ENCODE peak calls at places on chromosomes 6 and 20, in nine cellular contexts. G is erythroblast, W is ovary, Z is heart left ventricle, L is uterus, K is endothelial cell of umbilical vein, N is lower leg skin, V is gastrocnemius medialis, H is HCT116. B is an unnamed sample.

GRCh38 chr6:46440133-46440532 is 51.1 kb downstream of the RCAN2 start:
- DNase-seq in G (no peak), W (no peak), Z (no peak), L (no peak), K (no peak), N (no peak), V (no peak), H (no peak), B (no peak)

GRCh38 chr6:44116643-44117382 is 10.4 kb downstream of the MRPL14 start:
- DNase-seq in G (no peak), W (no peak), Z (no peak), L (no peak), K (peak), N (no peak), V (no peak), H (no peak), B (peak)

GRCh38 chr6:69865126-69865525 is 1.2 kb upstream of the COL19A1 start:
- DNase-seq in G (no peak), W (no peak), Z (no peak), L (no peak), K (peak), N (no peak), V (no peak), H (no peak), B (no peak)

GRCh38 chr6:131136021-131136847 is 967 bp downstream of the AKAP7 start:
- DNase-seq in G (peak), W (peak), Z (no peak), L (peak), K (peak), N (no peak), V (peak), H (no peak), B (no peak)

GRCh38 chr6:45495404-45496084 is 117.8 kb upstream of the SUPT3H start:
- DNase-seq in G (no peak), W (no peak), Z (no peak), L (no peak), K (no peak), N (no peak), V (no peak), H (no peak), B (no peak)

GRCh38 chr6:168138436-168138835 is 59.4 kb upstream of the FRMD1 start:
- DNase-seq in G (no peak), W (no peak), Z (no peak), L (no peak), K (no peak), N (peak), V (no peak), H (no peak), B (no peak)

GRCh38 chr20:47499053-47499452 is 2.6 kb upstream of the NCOA3 start:
- DNase-seq in G (no peak), W (no peak), Z (no peak), L (no peak), K (no peak), N (no peak), V (no peak), H (no peak), B (no peak)

GRCh38 chr20:55095745-55096450 is 620.5 kb downstream of the DOK5 start:
- DNase-seq in G (peak), W (no peak), Z (no peak), L (no peak), K (no peak), N (no peak), V (no peak), H (no peak), B (no peak)

GRCh38 chr20:2104236-2104635 is 2.6 kb downstream of the STK35 start:
- DNase-seq in G (peak), W (no peak), Z (no peak), L (no peak), K (no peak), N (no peak), V (no peak), H (no peak), B (no peak)

GRCh38 chr6:155448823-155449789 is 6.5 kb downstream of the NOX3 start:
- DNase-seq in G (no peak), W (no peak), Z (no peak), L (no peak), K (peak), N (no peak), V (no peak), H (no peak), B (no peak)

GRCh38 chr20:48682529-48683385 is 145.0 kb downstream of the PREX1 start:
- DNase-seq in G (peak), W (peak), Z (peak), L (peak), K (peak), N (peak), V (peak), H (no peak), B (peak)

GRCh38 chr6:169070506-169071176 is 183.0 kb downstream of the THBS2 start:
- DNase-seq in G (no peak), W (peak), Z (peak), L (peak), K (no peak), N (peak), V (peak), H (peak), B (peak)

GRCh38 chr6:43709654-43710303 is 22.2 kb upstream of the MRPS18A start:
- DNase-seq in G (no peak), W (no peak), Z (no peak), L (no peak), K (no peak), N (no peak), V (no peak), H (no peak), B (no peak)

GRCh38 chr6:2738373-2738979 is 12.2 kb downstream of the MYLK4 start:
- DNase-seq in G (peak), W (no peak), Z (no peak), L (no peak), K (peak), N (no peak), V (no peak), H (peak), B (peak)

GRCh38 chr6:44304282-44305199 is 8.6 kb downstream of the AARS2 start:
- DNase-seq in G (peak), W (no peak), Z (no peak), L (no peak), K (peak), N (no peak), V (no peak), H (peak), B (no peak)

GRCh38 chr6:89830385-89830809 is 717 bp downstream of the CASP8AP2 start:
- DNase-seq in G (peak), W (no peak), Z (no peak), L (no peak), K (no peak), N (no peak), V (no peak), H (no peak), B (no peak)

GRCh38 chr20:37670426-37670825 is 23.4 kb upstream of the CTNNBL1 start:
- DNase-seq in G (no peak), W (no peak), Z (peak), L (peak), K (no peak), N (no peak), V (peak), H (no peak), B (no peak)

DNA sequence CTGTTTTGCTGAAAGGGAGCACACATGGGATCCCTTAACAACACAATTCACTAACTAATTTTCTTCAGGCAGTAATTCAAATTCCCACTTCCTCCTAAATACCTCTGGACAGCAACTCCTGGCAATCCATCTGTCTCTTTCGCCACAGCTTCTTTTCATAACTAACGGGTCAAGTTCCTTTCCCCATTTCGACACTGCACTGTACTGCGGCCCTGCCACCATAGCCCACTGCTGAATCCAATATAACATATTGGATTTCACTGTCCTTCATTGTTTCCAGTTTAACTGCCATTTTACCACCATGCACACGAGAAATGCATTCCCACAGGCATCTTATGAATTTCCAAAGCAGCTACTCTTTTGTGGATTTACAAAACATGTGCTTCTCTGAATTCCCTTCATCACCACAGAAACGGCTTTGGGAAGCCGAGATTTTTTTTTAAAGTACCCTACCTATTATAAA is 1.4 kb downstream of the NUDT3 start:
- DNase-seq in G (peak), W (no peak), Z (peak), L (peak), K (peak), N (peak), V (peak), H (no peak), B (no peak)
- TF ChIP-seq POLR2A in G (no peak), W (no peak), Z (no peak), L (no peak), K (no peak), N (no peak), V (peak), H (no peak), B (no peak)

GRCh38 chr6:37058084-37058586 is 52.7 kb downstream of the FGD2 start:
- DNase-seq in G (peak), W (no peak), Z (no peak), L (no peak), K (no peak), N (no peak), V (peak), H (no peak), B (no peak)

GRCh38 chr6:37060195-37060559 is 54.7 kb downstream of the FGD2 start:
- DNase-seq in G (peak), W (no peak), Z (no peak), L (no peak), K (no peak), N (no peak), V (no peak), H (no peak), B (no peak)

GRCh38 chr6:37057678-37058077 is 52.2 kb downstream of the FGD2 start:
- DNase-seq in G (no peak), W (no peak), Z (no peak), L (no peak), K (no peak), N (no peak), V (no peak), H (no peak), B (no peak)

GRCh38 chr6:37061157-37061804 is 55.8 kb downstream of the FGD2 start:
- DNase-seq in G (no peak), W (no peak), Z (peak), L (no peak), K (no peak), N (no peak), V (peak), H (no peak), B (no peak)

GRCh38 chr6:37059344-37060194 is 54.1 kb downstream of the FGD2 start:
- DNase-seq in G (peak), W (peak), Z (peak), L (peak), K (peak), N (peak), V (peak), H (peak), B (peak)
- TF ChIP-seq POLR2A in G (peak), W (no peak), Z (no peak), L (no peak), K (no peak), N (no peak), V (peak), H (no peak), B (no peak)

DNA sequence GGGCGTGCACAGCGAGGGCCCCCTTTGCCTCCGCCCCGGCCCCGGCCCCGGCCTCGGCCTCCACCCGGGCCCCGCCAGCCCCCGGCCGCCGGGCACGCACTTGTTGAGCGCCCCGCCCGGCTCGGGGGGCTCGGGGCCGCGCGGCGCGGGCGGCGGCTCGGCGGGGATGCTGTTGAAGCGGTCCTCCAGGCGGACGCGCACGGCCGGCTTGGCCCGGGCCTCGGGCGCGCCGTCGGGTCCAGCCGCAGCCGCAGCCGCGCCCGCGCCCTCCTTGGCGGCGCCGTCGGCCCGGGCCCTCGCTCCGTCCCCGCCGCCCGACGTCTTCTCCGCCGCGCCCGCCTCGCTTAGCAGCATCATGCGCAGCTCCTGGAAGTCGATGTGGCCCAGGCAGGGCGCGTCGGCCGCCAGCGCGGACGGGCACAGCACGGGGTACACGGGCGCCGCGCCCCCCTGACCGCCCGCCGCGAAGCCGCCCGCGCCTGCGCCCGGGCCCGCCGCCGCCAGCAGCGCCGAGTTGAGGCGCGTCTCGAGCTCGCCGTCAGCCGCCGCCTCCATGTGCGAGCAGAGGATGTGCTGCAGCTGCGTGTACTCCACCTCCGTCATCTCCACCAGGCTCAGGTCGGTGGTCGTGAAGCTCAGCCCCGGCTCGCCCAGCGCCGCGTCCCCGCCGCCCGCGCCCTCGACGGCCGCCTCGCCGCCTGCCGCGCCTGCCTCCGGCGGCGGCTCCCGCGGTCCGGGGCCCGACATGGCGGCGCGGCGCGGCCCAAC is 514 bp downstream of the TCFL5 start:
- DNase-seq in G (peak), W (no peak), Z (peak), L (peak), K (no peak), N (no peak), V (no peak), H (no peak), B (peak)
- TF ChIP-seq POLR2A in G (peak), W (no peak), Z (no peak), L (no peak), K (no peak), N (no peak), V (no peak), H (no peak), B (peak)

GRCh38 chr20:63284544-63284949 is 8.4 kb upstream of the COL20A1 start:
- DNase-seq in G (no peak), W (no peak), Z (peak), L (no peak), K (no peak), N (no peak), V (no peak), H (no peak), B (no peak)

GRCh38 chr20:63282946-63283345 is 10.0 kb upstream of the COL20A1 start:
- DNase-seq in G (no peak), W (no peak), Z (peak), L (no peak), K (no peak), N (no peak), V (no peak), H (no peak), B (no peak)

GRCh38 chr20:63283397-63284082 is 9.4 kb upstream of the COL20A1 start:
- DNase-seq in G (no peak), W (no peak), Z (peak), L (no peak), K (no peak), N (no peak), V (no peak), H (no peak), B (no peak)

GRCh38 chr20:63284981-63285524 is 7.9 kb upstream of the COL20A1 start:
- DNase-seq in G (no peak), W (no peak), Z (peak), L (no peak), K (no peak), N (no peak), V (no peak), H (no peak), B (no peak)

GRCh38 chr20:63284083-63284440 is 8.9 kb upstream of the COL20A1 start:
- DNase-seq in G (no peak), W (no peak), Z (no peak), L (no peak), K (no peak), N (no peak), V (no peak), H (no peak), B (no peak)
- TF ChIP-seq POLR2A in G (no peak), W (no peak), Z (no peak), L (no peak), K (no peak), N (no peak), V (no peak), H (no peak), B (no peak)

DNA sequence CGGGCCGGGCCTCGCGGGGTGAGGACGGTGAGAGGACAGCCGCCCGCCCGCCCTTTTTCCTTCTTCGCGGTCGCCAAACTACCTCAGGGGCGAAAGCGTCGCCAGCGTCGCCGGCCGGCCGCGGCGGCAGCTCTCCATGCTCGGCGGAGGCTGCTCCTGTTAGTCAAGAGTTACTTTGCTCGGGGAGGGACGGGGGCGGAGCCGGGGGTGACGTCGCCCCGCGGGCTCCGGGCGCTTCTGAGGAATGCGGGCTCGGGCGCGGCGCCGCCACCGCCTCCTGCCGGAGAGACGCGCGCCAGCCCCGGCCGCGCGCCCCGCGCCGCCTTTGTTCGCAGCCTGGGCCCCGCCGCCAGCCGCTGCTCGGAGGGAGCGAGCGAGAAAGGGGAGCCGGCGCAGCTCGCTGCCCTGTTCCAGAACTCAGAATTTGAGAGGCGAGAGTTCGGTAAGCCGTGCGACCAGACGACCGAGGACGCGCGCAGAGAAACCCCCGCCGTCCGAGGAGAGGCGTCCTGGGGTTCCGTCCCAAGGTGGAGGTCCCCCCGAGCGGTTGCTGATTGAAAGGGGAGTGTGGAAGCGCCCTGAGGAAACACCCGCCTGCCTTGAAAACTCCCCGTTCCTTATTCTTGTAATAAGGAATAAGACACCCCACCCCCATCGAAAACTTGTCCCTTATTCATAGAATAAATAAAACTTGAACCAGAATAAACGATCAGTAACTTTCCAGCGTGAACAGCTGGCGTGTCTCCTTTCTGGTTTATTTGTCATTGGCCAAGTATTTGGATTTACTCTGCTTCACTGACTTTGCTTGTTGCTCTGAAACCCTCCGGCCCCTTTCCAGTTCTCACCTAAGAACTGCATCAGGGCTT is at the start of gene PTPRK:
- DNase-seq in G (peak), W (peak), Z (peak), L (peak), K (peak), N (peak), V (peak), H (peak), B (peak)
- TF ChIP-seq POLR2A in G (no peak), W (peak), Z (peak), L (peak), K (peak), N (no peak), V (peak), H (peak), B (peak)

GRCh38 chr6:30493643-30494250 is 4.4 kb downstream of the HLA-E start:
- DNase-seq in G (no peak), W (no peak), Z (no peak), L (no peak), K (peak), N (no peak), V (no peak), H (no peak), B (no peak)
- TF ChIP-seq POLR2A in G (peak), W (no peak), Z (no peak), L (no peak), K (no peak), N (no peak), V (no peak), H (no peak), B (no peak)

DNA sequence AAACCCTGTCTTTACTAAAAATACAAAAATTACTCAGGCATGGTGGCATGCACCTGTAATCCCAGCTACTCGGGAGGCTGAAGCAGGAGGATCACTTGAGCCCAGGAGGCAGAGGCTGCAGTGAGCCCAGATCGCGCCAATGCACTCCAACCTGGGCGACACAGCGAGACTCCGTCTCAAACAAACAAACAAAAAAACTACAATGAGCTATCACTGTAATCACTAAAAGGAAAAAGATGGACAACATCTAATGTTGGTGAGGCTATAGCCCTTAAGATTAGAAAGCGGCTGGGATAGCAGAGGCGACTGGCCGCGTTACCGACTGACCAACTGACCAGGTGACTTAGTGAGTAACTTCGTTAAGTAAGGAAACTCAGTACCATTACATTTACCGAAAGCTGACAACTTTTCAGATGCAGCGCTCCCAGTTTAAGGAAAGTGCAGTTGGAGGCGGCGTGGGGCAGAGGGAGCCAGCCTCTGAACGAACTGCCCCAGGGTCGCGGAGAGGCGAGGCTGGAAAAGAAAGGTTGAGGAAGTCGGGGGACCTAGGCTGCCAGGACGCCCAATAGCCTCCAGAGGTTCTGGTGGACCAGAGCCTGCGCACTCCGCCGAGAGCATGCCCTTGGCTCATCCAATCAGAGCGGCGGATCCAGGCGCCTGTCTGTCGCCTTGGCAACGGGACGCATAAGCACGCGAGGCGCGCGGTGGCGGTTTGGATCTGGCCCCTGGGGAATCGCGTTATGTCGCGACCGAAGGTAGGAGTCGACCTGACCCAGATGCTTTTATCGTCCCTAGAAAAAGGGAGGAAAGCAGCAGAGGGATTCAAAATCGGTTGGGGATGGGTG is 8.9 kb downstream of the TTLL9 start:
- DNase-seq in G (peak), W (peak), Z (peak), L (peak), K (peak), N (peak), V (peak), H (peak), B (peak)
- TF ChIP-seq POLR2A in G (no peak), W (no peak), Z (peak), L (peak), K (peak), N (no peak), V (no peak), H (peak), B (peak)

GRCh38 chr20:56360899-56361199 is 2.1 kb downstream of the FAM210B start:
- DNase-seq in G (peak), W (no peak), Z (no peak), L (no peak), K (no peak), N (no peak), V (no peak), H (no peak), B (no peak)

GRCh38 chr20:56359212-56360132 is 698 bp downstream of the FAM210B start:
- DNase-seq in G (peak), W (peak), Z (peak), L (peak), K (peak), N (peak), V (peak), H (no peak), B (peak)

GRCh38 chr20:56360133-56360898 is 1.5 kb downstream of the FAM210B start:
- DNase-seq in G (peak), W (peak), Z (peak), L (no peak), K (no peak), N (no peak), V (peak), H (no peak), B (no peak)

GRCh38 chr20:56358070-56358469 is 704 bp upstream of the FAM210B start:
- DNase-seq in G (no peak), W (no peak), Z (no peak), L (no peak), K (no peak), N (no peak), V (no peak), H (no peak), B (no peak)

GRCh38 chr20:56358600-56359211 is at the start of gene FAM210B:
- DNase-seq in G (peak), W (peak), Z (peak), L (peak), K (peak), N (peak), V (peak), H (peak), B (peak)
- TF ChIP-seq POLR2A in G (peak), W (peak), Z (peak), L (peak), K (no peak), N (no peak), V (peak), H (no peak), B (peak)

B was measured in H54.